ENCODE peak calls at places on chromosome 6, in seven cellular contexts. N is A549, Y is astrocyte, J is dorsolateral prefrontal cortex, F is tibial artery, G is endodermal cell, S is heart left ventricle. C is an unnamed sample.

GRCh38 chr6:105087571-105088211 is 92.1 kb downstream of the POPDC3 start:
- DNase-seq in N (peak; percentile 8), Y (peak; percentile 24), J (peak; percentile 23), F (no peak), G (no peak), S (no peak), C (peak; percentile 40)

GRCh38 chr6:114096553-114097172 is 125.7 kb upstream of the HDAC2 start:
- DNase-seq in N (peak; percentile 3), Y (no peak), J (no peak), F (no peak), G (no peak), S (no peak), C (no peak)

GRCh38 chr6:145784683-145785082 is 29.9 kb downstream of the FBXO30 start:
- DNase-seq in N (no peak), Y (no peak), J (no peak), F (no peak), G (no peak), S (no peak), C (no peak)

GRCh38 chr6:50846109-50846859 is 27.6 kb downstream of the TFAP2B start:
- DNase-seq in N (no peak), Y (no peak), J (no peak), F (no peak), G (peak; percentile 69), S (no peak), C (no peak)

GRCh38 chr6:30348957-30349356 is 4.0 kb downstream of the RPP21 start:
- DNase-seq in N (no peak), Y (no peak), J (no peak), F (no peak), G (no peak), S (no peak), C (no peak)

GRCh38 chr6:81148726-81149125 is 603.8 kb downstream of the TENT5A start:
- DNase-seq in N (no peak), Y (peak; percentile 81), J (no peak), F (no peak), G (no peak), S (no peak), C (no peak)

GRCh38 chr6:34610819-34611477 is 54.8 kb upstream of the SPDEF start:
- DNase-seq in N (peak; percentile 11), Y (peak; percentile 83), J (no peak), F (no peak), G (peak; percentile 36), S (no peak), C (peak; percentile 86)

GRCh38 chr6:87164004-87164403 is 8.6 kb downstream of the ZNF292 start:
- DNase-seq in N (no peak), Y (no peak), J (no peak), F (no peak), G (no peak), S (no peak), C (no peak)

GRCh38 chr6:97215157-97215769 is 67.8 kb downstream of the MMS22L start:
- DNase-seq in N (peak; percentile 0), Y (peak; percentile 71), J (peak; percentile 10), F (no peak), G (peak; percentile 66), S (no peak), C (peak; percentile 79)

GRCh38 chr6:109271622-109272021 is 110.6 kb downstream of the CD164 start:
- DNase-seq in N (no peak), Y (no peak), J (no peak), F (no peak), G (no peak), S (no peak), C (no peak)

GRCh38 chr6:14117158-14118090 is at the start of gene CD83:
- DNase-seq in N (peak; percentile 56), Y (peak; percentile 21), J (peak; percentile 41), F (peak; percentile 38), G (peak; percentile 87), S (peak; percentile 88), C (peak; percentile 43)
- TF ChIP-seq CTCF in N (no peak), Y (no peak), J (no peak), F (no peak), G (peak; percentile 64), S (no peak), C (peak; percentile 35)

GRCh38 chr6:132812255-132812732 is 2.1 kb upstream of the RPS12 start:
- DNase-seq in N (no peak), Y (peak; percentile 33), J (no peak), F (no peak), G (no peak), S (no peak), C (peak; percentile 32)
- H3K4me3 ChIP-seq in N (no peak overlapping the region), Y (peak overlapping the region; percentile 100), J (peak overlapping the region; percentile 73), F (peak overlapping the region; percentile 81), G (peak overlapping the region; percentile 90), S (peak overlapping the region; percentile 96), C (peak overlapping the region; percentile 67)

GRCh38 chr6:89364586-89364985 is 12.1 kb upstream of the UBE2J1 start:
- DNase-seq in N (no peak), Y (no peak), J (no peak), F (no peak), G (no peak), S (no peak), C (no peak)
- H3K27ac ChIP-seq in N (no peak overlapping the region), Y (no peak overlapping the region), J (no peak overlapping the region), F (no peak overlapping the region), G (no peak overlapping the region), S (no peak overlapping the region), C (no peak overlapping the region)

DNA sequence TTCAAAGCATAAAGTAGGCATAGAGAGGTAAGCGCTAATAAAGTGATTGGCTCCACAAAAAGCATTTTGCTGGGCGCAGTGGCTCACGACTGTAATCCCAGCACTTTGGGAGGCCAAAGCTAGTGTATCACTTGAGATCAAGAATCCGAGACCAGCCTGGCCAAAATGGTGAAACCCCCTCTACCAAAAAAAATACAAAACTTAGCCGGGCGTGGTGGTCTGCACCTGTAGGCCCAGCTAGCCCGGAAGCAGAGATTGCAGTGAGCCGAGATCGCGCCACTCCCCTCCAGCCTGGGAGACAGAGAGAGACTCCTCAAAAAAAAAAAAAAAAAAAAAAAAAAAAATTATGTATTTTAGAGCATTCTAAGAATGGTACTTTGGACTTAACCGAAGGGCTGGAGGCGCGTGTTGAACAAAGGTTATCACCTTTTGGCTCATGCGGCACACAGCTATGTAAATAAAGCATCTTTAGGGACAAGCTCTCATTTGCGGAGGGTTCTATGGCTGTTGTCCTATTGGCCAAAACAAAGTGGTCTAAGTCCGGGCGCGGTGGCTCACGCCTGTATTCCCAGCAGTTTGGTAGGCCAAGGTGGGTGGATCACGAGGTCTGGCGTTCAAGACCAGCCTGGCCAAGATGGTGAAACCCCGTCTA is 17.4 kb downstream of the HFE start:
- DNase-seq in N (no peak), Y (no peak), J (no peak), F (no peak), G (peak; percentile 76), S (no peak), C (no peak)
- TF ChIP-seq CTCF in N (no peak), Y (no peak), J (no peak), F (no peak), G (no peak), S (no peak), C (no peak)

GRCh38 chr6:37555040-37555781 is 55.5 kb upstream of the CCDC167 start:
- DNase-seq in N (no peak), Y (no peak), J (no peak), F (no peak), G (no peak), S (no peak), C (no peak)
- H3K4me3 ChIP-seq in N (no peak overlapping the region), Y (no peak overlapping the region), J (no peak overlapping the region), F (no peak overlapping the region), G (no peak overlapping the region), S (no peak overlapping the region), C (no peak overlapping the region)

GRCh38 chr6:157513619-157514485 is 132.9 kb downstream of the ZDHHC14 start:
- DNase-seq in N (no peak), Y (no peak), J (no peak), F (no peak), G (no peak), S (no peak), C (no peak)
- H3K27ac ChIP-seq in N (no peak overlapping the region), Y (no peak overlapping the region), J (peak overlapping the region; percentile 10), F (no peak overlapping the region), G (no peak overlapping the region), S (no peak overlapping the region), C (no peak overlapping the region)

GRCh38 chr6:62283828-62284411 is 2.1 kb downstream of the KHDRBS2 start:
- DNase-seq in N (peak; percentile 0), Y (no peak), J (no peak), F (no peak), G (peak; percentile 46), S (no peak), C (peak; percentile 14)
- TF ChIP-seq CTCF in N (peak; percentile 27), Y (peak; percentile 36), J (peak; percentile 67), F (peak; percentile 30), G (peak; percentile 85), S (peak; percentile 20), C (no peak)

DNA sequence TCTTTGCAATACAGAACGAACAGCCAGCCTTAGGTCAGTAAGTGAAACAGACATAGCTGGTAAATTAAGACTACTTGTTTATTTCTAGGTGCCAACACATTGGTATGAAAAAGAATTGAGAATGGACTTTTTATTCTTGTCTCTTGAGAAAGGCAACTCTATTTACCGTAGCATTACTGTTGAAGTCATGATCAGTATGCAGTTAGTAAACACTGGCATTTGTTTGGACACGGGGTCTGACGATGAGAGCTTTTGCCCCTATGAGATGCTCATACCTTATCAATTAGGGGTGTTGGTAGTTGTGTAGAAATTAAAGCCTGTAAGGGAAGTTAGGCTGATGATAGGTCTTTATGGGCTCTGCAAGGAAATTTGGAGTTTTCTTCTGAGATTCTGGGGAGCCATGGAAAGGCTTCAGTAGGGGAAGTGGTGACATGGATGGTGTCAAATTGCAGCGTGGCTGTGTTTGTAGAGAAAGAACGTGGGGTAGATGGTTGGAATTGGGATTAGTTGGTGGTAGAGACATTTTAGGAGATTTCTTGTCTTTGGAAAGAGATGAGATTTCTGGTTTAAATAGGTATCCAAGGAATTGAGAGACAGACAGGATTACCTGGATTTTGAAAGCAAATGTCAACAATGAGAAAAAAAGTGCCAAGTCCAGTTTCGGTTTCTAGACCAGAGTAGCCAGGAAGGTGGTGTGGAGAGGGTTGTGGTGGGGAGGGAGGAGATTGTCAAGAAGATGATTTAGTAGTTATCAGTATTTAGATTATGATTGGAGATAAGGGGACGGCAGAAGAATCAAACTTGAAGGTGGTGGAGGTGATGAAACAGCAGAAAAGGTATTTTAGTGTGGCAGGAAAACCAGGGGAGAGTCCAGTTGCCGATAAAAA is 116.6 kb downstream of the JARID2 start:
- DNase-seq in N (no peak), Y (no peak), J (no peak), F (no peak), G (no peak), S (no peak), C (no peak)
- H3K4me3 ChIP-seq in N (no peak overlapping the region), Y (no peak overlapping the region), J (no peak overlapping the region), F (no peak overlapping the region), G (peak overlapping the region; percentile 0), S (no peak overlapping the region), C (no peak overlapping the region)

GRCh38 chr6:42315220-42315990 is 97.7 kb upstream of the MRPS10 start:
- DNase-seq in N (no peak), Y (no peak), J (no peak), F (no peak), G (no peak), S (no peak), C (no peak)
- H3K27ac ChIP-seq in N (peak overlapping the region; percentile 94), Y (peak overlapping the region; percentile 93), J (no peak overlapping the region), F (no peak overlapping the region), G (no peak overlapping the region), S (no peak overlapping the region), C (peak overlapping the region; percentile 88)